ENCODE peak calls at places on chromosomes 1 and 21, in eight cellular contexts. M is IMR-90, J is heart left ventricle, X is right lobe of liver, G is uterus, U is prostate gland, H is ovary, W is adrenal gland. E is an unnamed sample.

GRCh38 chr1:49864597-49864996 is 159.2 kb downstream of the AGBL4 start:
- DNase-seq in M (no peak), W (no peak), U (no peak), J (no peak), X (no peak), H (no peak), G (no peak), E (no peak)

GRCh38 chr1:220879090-220879508 is at the start of gene HLX:
- DNase-seq in M (peak), G (peak), X (peak), J (peak), U (peak), H (peak), W (peak), E (peak)

GRCh38 chr21:39849014-39849655 is 18.1 kb upstream of the PCP4 start:
- DNase-seq in W (no peak), J (no peak), X (no peak), U (no peak), M (no peak), G (no peak), H (no peak), E (no peak)

GRCh38 chr1:104380003-104380402 is 630.3 kb downstream of the AMY1C start:
- DNase-seq in U (no peak), H (no peak), J (no peak), G (no peak), M (no peak), W (no peak), X (no peak), E (no peak)

GRCh38 chr1:240091614-240092300 is at the start of gene FMN2:
- DNase-seq in U (no peak), X (no peak), M (peak), J (no peak), H (peak), W (no peak), G (no peak), E (no peak)

GRCh38 chr1:50651476-50652263 is 228.4 kb upstream of the DMRTA2 start:
- DNase-seq in J (no peak), W (no peak), H (no peak), M (no peak), G (no peak), U (no peak), X (no peak), E (no peak)

GRCh38 chr1:228996286-228996685 is 261.0 kb downstream of the RHOU start:
- DNase-seq in M (no peak), J (no peak), W (no peak), X (no peak), H (no peak), G (no peak), U (no peak), E (no peak)

GRCh38 chr1:11990303-11991032 is 10.2 kb downstream of the MFN2 start:
- DNase-seq in H (no peak), U (no peak), G (no peak), W (no peak), J (peak), X (peak), M (peak), E (peak)

GRCh38 chr1:94772230-94772641 is 47.9 kb upstream of the SLC44A3 start:
- DNase-seq in M (peak), H (no peak), U (no peak), J (no peak), G (no peak), X (no peak), W (no peak), E (peak)

GRCh38 chr1:108048311-108049082 is 83.5 kb upstream of the VAV3 start:
- DNase-seq in M (no peak), W (no peak), G (no peak), J (no peak), H (no peak), U (no peak), X (no peak), E (no peak)

GRCh38 chr1:15255582-15256149 is 8.6 kb downstream of the FHAD1 start:
- DNase-seq in G (no peak), W (no peak), H (no peak), M (no peak), U (no peak), X (no peak), J (no peak), E (no peak)

GRCh38 chr1:204578867-204579664 is 62.9 kb downstream of the MDM4 start:
- DNase-seq in J (peak), M (no peak), H (peak), U (peak), G (peak), X (peak), W (peak), E (no peak)

GRCh38 chr21:31180256-31181088 is 142.2 kb upstream of the KRTAP19-8 start:
- DNase-seq in M (peak), H (no peak), W (peak), J (no peak), U (no peak), X (no peak), G (no peak), E (no peak)

GRCh38 chr1:230713138-230713537 is 784 bp downstream of the AGT start:
- DNase-seq in W (no peak), U (no peak), X (no peak), J (no peak), M (no peak), H (no peak), G (no peak), E (no peak)

GRCh38 chr1:226135059-226135651 is 51.4 kb downstream of the ACBD3 start:
- DNase-seq in J (peak), W (peak), M (no peak), U (peak), H (no peak), X (peak), G (peak), E (peak)

GRCh38 chr1:228852015-228852414 is 116.7 kb downstream of the RHOU start:
- DNase-seq in W (no peak), J (peak), M (no peak), H (no peak), G (no peak), X (no peak), U (no peak), E (no peak)

GRCh38 chr1:225561675-225562074 is 91.2 kb downstream of the ENAH start:
- DNase-seq in M (no peak), H (no peak), G (no peak), J (no peak), X (no peak), U (no peak), W (no peak), E (no peak)

GRCh38 chr21:38999148-38999547 is 184.1 kb downstream of the PSMG1 start:
- DNase-seq in X (no peak), W (no peak), U (no peak), M (peak), G (no peak), J (no peak), H (no peak), E (no peak)

GRCh38 chr1:161226759-161227158 is 899 bp downstream of the TOMM40L start:
- DNase-seq in H (no peak), J (no peak), G (no peak), W (no peak), M (no peak), U (no peak), X (no peak), E (no peak)

GRCh38 chr1:161226320-161226711 is 456 bp downstream of the TOMM40L start:
- DNase-seq in H (peak), U (no peak), M (no peak), J (no peak), G (no peak), X (no peak), W (no peak), E (no peak)

GRCh38 chr1:161225534-161226319 is at the start of gene TOMM40L:
- DNase-seq in W (peak), U (peak), M (peak), G (peak), X (peak), H (peak), J (peak), E (peak)

GRCh38 chr1:161228032-161228431 is 2.2 kb downstream of the TOMM40L start:
- DNase-seq in M (no peak), H (no peak), X (peak), J (no peak), U (no peak), G (no peak), W (no peak), E (no peak)

GRCh38 chr1:161227196-161227871 is 1.5 kb downstream of the TOMM40L start:
- DNase-seq in W (peak), U (peak), M (peak), H (peak), X (peak), G (peak), J (peak), E (peak)
- TF ChIP-seq POLR2A in W (no peak), U (no peak), M (no peak), H (no peak), X (peak), G (no peak), J (no peak), E (no peak)

GRCh38 chr1:70410604-70411359 is at the start of gene CTH:
- DNase-seq in H (peak), X (peak), U (peak), W (peak), G (peak), J (peak), M (peak), E (peak)
- TF ChIP-seq POLR2A in H (peak), X (peak), U (peak), W (peak), G (peak), J (peak), M (peak), E (peak)

DNA sequence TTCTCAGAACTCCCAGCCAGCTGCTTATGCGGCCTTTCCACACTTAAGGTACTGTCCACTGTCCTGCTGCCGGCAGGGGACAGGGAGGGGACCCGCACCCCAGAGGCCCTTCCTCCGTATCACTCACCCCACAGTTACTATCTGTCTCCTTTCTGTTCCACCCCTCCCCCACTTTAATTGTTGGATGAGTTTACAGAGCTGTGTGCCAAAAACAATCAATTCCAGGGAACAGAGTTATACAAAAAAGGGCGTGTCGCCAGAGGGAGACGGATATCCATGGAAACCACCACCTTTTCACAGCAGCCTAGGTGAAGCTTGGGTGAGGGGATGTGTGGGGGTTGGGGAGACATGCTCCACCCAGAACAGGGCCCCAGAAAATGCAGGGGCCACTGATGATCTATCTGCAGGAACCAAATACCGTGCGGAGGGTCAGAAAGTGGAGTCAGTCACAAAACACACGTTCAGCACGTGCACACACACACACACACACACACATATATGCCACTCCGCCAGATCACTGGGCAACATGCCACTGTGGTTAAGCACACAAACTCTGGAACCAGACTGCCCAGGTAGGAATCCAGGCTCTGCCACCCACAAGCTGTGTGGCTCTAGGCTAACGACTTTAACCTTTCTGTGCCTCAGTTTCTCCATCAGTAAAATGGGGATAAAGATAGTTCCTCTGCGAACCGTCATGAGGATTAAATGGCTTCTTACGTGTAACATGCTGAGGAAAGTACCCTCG is 30.5 kb downstream of the CASZ1 start:
- DNase-seq in W (no peak), J (no peak), M (no peak), X (peak), H (no peak), U (peak), G (no peak), E (peak)
- TF ChIP-seq POLR2A in W (no peak), J (no peak), M (no peak), X (no peak), H (no peak), U (no peak), G (no peak), E (no peak)

GRCh38 chr1:37697737-37698136 is 5.4 kb downstream of the CDCA8 start:
- DNase-seq in W (no peak), U (no peak), H (no peak), G (no peak), M (no peak), X (no peak), J (no peak), E (no peak)

GRCh38 chr1:37697090-37697489 is 4.8 kb downstream of the CDCA8 start:
- DNase-seq in M (no peak), H (no peak), J (no peak), G (no peak), W (no peak), X (no peak), U (no peak), E (no peak)

GRCh38 chr1:37692834-37693175 is 489 bp downstream of the CDCA8 start:
- DNase-seq in X (no peak), W (no peak), G (peak), J (no peak), H (peak), U (peak), M (no peak), E (no peak)

GRCh38 chr1:37691497-37692077 is 729 bp upstream of the CDCA8 start:
- DNase-seq in W (peak), X (peak), G (peak), J (peak), U (peak), M (peak), H (peak), E (peak)

DNA sequence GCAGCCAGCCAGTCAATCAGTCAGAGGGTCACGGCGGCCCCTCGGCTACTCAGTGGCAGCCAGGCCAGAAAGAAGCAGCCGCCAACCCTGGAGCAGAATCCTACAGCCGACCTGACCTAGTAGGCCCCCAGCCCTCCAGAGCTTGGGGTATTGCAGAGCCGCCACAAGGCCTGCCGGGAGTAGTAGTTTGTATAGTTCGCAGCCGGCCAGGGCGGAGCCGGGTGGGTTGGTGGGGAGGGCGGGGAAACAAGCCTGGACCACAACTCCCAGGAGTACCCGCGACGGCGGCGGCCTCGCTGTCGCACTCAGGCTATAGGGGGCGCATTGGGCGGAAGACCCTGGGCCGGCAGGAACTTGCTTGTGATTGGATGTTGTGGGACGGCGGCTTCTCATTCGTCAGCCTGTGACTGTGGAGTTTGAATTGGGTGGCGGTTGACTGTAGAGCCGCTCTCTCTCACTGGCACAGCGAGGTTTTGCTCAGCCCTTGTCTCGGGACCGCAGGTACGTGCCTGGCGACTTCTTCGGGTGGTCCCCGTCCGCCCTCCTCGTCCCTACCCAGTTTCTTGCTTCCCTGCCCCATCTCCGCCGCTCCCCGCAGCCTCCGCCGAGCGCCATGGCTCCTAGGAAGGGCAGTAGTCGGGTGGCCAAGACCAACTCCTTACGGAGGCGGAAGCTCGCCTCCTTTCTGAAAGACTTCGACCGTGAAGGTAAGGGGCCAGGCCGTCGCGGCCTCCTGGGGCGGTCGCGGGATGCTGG is at the start of gene CDCA8:
- DNase-seq in X (peak), M (peak), G (peak), J (peak), W (peak), U (peak), H (peak), E (peak)
- TF ChIP-seq POLR2A in X (peak), M (peak), G (peak), J (peak), W (no peak), U (no peak), H (no peak), E (no peak)